ENCODE peak calls at places on chromosomes 11 and 22, in five cellular contexts. D is left ventricle myocardium inferior, F is heart right ventricle, B is heart left ventricle, Y is endodermal cell. Q is an unnamed sample. For H3K27me3, the result is how much of the 10 kb centered on the place peaks cover.

GRCh38 chr11:66546966-66547661 is 411 bp downstream of the ACTN3 start:
- DNase-seq in F (no peak), B (no peak), Y (no peak), D (no peak), Q (no peak)

GRCh38 chr11:121132211-121132976 is 31.4 kb downstream of the TECTA start:
- DNase-seq in F (no peak), B (no peak), Y (no peak), D (no peak), Q (no peak)

GRCh38 chr11:44971185-44971584 is 20.5 kb upstream of the TP53I11 start:
- DNase-seq in F (no peak), B (no peak), Y (no peak), D (no peak), Q (no peak)

GRCh38 chr11:28470180-28470579 is 362.0 kb downstream of the METTL15 start:
- DNase-seq in Y (no peak), B (no peak), D (no peak), F (no peak), Q (no peak)

GRCh38 chr22:23380230-23380573 is 199.9 kb downstream of the IGLL1 start:
- DNase-seq in D (no peak), F (no peak), Y (no peak), B (no peak), Q (no peak)

GRCh38 chr11:33634291-33634834 is 66.3 kb downstream of the C11orf91 start:
- DNase-seq in F (no peak), Y (no peak), B (no peak), D (no peak), Q (no peak)

GRCh38 chr11:87432006-87432405 is 394.3 kb downstream of the TMEM135 start:
- DNase-seq in D (no peak), Y (no peak), B (no peak), F (no peak), Q (no peak)

GRCh38 chr11:96221244-96222070 is 121.5 kb downstream of the MAML2 start:
- DNase-seq in Y (no peak), B (no peak), D (no peak), F (no peak), Q (no peak)

GRCh38 chr22:29695129-29695926 is 24.5 kb upstream of the CABP7 start:
- DNase-seq in F (no peak), Y (no peak), D (no peak), B (no peak), Q (no peak)

GRCh38 chr11:66020618-66021357 is 5.5 kb downstream of the CATSPER1 start:
- DNase-seq in F (no peak), B (no peak), D (no peak), Y (no peak), Q (peak)

GRCh38 chr22:44445307-44445680 is 52.7 kb downstream of the RTL6 start:
- DNase-seq in Y (no peak), B (no peak), F (no peak), D (no peak), Q (no peak)

GRCh38 chr11:108224908-108225786 is 2.3 kb downstream of the ATM start:
- DNase-seq in B (no peak), Y (no peak), D (no peak), F (no peak), Q (no peak)

GRCh38 chr11:58577441-58578135 is 1.3 kb upstream of the ZFP91 start:
- DNase-seq in F (peak), Y (no peak), B (peak), D (peak), Q (peak)

GRCh38 chr11:11157201-11157600 is 195.8 kb downstream of the CSNK2A3 start:
- DNase-seq in Y (peak), B (peak), D (no peak), F (peak), Q (peak)

GRCh38 chr22:35756722-35757121 is 39.0 kb downstream of the APOL5 start:
- DNase-seq in B (no peak), F (no peak), D (no peak), Y (no peak), Q (no peak)

GRCh38 chr11:15258433-15259350 is 144.0 kb downstream of the INSC start:
- DNase-seq in B (no peak), D (no peak), F (no peak), Y (no peak), Q (no peak)

GRCh38 chr22:26586556-26587325 is 3.2 kb downstream of the TPST2 start:
- DNase-seq in Y (no peak), F (no peak), B (no peak), D (peak), Q (no peak)

GRCh38 chr22:46774456-46775363 is 12.3 kb downstream of the TBC1D22A start:
- DNase-seq in D (no peak), B (no peak), Y (no peak), F (no peak), Q (no peak)

GRCh38 chr11:100220801-100221200 is 466.3 kb upstream of the ARHGAP42 start:
- DNase-seq in Y (no peak), B (no peak), F (no peak), D (no peak), Q (no peak)

GRCh38 chr11:33551051-33551450 is 149.6 kb downstream of the C11orf91 start:
- DNase-seq in D (no peak), Y (no peak), F (no peak), B (no peak), Q (no peak)

GRCh38 chr11:18395735-18396504 is 1.6 kb downstream of the LDHA start:
- DNase-seq in Y (peak), B (peak), D (peak), F (peak), Q (peak)

GRCh38 chr11:70402685-70403084 is 4.4 kb downstream of the CTTN start:
- DNase-seq in D (no peak), Y (no peak), B (no peak), F (no peak), Q (no peak)

GRCh38 chr22:20949698-20950183 is 17.3 kb upstream of the AIFM3 start:
- DNase-seq in B (no peak), D (no peak), F (no peak), Y (no peak), Q (no peak)

GRCh38 chr11:126308271-126308671 is 4.4 kb downstream of the DCPS start:
- DNase-seq in B (no peak), D (no peak), Y (no peak), F (no peak), Q (no peak)

GRCh38 chr22:46797355-46797754 is 34.9 kb downstream of the TBC1D22A start:
- DNase-seq in F (no peak), Y (peak), D (no peak), B (no peak), Q (no peak)

GRCh38 chr11:126115253-126115540 is 52.5 kb upstream of the CDON start:
- DNase-seq in F (peak), D (peak), B (peak), Y (no peak), Q (no peak)

GRCh38 chr11:46499821-46500220 is 94.0 kb downstream of the AMBRA1 start:
- DNase-seq in B (no peak), Y (peak), D (no peak), F (no peak), Q (no peak)

GRCh38 chr11:36577859-36578258 is 10.1 kb downstream of the RAG1 start:
- DNase-seq in F (no peak), B (no peak), D (no peak), Y (no peak), Q (no peak)

GRCh38 chr22:47007496-47007895 is 245.0 kb downstream of the TBC1D22A start:
- DNase-seq in F (no peak), B (no peak), D (no peak), Y (no peak), Q (no peak)

GRCh38 chr11:102155676-102156075 is 45.4 kb downstream of the YAP1 start:
- DNase-seq in B (no peak), D (no peak), Y (no peak), F (no peak), Q (no peak)

GRCh38 chr11:93196816-93197382 is 892 bp downstream of the SLC36A4 start:
- DNase-seq in D (no peak), F (no peak), B (no peak), Y (no peak), Q (no peak)

GRCh38 chr11:58513747-58514367 is 6.0 kb upstream of the OR5B21 start:
- DNase-seq in Y (peak), D (no peak), F (peak), B (no peak), Q (no peak)

DNA sequence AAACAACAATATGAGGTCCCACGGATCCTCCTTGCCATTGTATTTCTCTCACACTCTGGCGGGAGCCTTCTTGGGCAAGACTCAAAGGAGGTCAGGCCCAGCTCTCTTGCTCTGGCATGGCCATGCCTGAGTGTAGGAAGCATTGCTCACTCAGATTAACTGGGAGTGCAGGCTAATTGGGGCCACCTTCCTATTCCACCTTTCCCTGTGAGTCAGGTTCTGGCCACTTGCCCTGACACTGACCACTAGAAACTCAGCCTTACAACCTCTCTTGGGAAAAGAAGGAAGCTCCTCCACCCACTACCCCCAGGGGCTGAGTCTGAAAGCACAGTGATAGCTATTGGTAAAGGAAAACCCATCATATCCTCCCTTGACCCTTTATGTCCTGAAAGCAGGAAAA is 121.8 kb upstream of the NTM start:
- DNase-seq in F (no peak), B (no peak), D (no peak), Y (no peak), Q (no peak)
- H3K27me3 ChIP-seq in F (under half), B (under half), D (half or more), Y (under half), Q (under half)

DNA sequence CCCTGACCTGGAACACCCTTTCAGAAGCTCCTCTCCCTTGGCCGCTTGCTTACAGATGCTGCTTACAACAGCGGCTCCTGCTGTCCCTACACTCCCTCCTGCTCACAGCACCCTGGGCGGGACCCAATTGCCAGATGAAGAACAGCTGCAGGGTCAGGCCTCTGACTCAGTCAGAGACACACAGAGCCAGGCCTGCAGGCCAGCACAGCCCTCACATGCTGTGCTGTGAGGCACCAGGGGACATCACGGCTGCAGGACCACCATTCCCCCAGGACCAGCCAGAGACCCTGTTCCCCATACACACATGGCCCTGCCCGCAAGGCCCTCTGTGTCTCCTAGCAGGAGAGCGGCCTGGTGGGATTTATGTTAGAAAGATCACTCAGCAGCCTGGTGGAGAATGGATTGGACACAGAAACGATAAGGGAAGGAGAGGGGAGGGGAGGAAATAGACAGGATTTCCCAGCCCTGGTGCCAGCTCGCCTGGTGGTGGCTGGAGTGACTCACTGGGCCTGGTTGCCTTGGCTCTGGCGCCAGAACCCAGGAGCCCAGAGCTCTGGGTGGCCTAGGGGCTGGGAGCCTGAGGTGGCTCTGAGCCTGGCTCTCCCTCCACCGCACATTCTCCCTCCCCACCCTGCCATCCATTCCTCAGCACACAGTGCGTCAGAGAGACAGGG is 6.7 kb downstream of the CAPN5 start:
- DNase-seq in B (peak), D (peak), F (peak), Y (peak), Q (no peak)
- H3K27ac ChIP-seq in B (peak), D (peak), F (peak), Y (no peak), Q (peak)

GRCh38 chr11:31802609-31802989 is 8.5 kb downstream of the PAX6 start:
- DNase-seq in Y (peak), D (no peak), F (no peak), B (no peak), Q (no peak)
- H3K27me3 ChIP-seq in Y (half or more), D (half or more), F (half or more), B (half or more), Q (under half)

GRCh38 chr11:76119779-76120178 is 86.5 kb downstream of the WNT11 start:
- DNase-seq in B (no peak), Y (no peak), D (no peak), F (no peak), Q (no peak)
- H3K27ac ChIP-seq in B (peak), Y (no peak), D (peak), F (peak), Q (no peak)

GRCh38 chr11:8267831-8268529 is 4.3 kb upstream of the LMO1 start:
- DNase-seq in B (no peak), F (no peak), D (no peak), Y (peak), Q (peak)
- H3K27me3 ChIP-seq in B (half or more), F (under half), D (half or more), Y (half or more), Q (under half)

GRCh38 chr11:61922539-61922938 is 5.2 kb upstream of the RAB3IL1 start:
- DNase-seq in Y (peak), F (peak), B (peak), D (peak), Q (no peak)
- H3K27ac ChIP-seq in Y (no peak), F (peak), B (peak), D (peak), Q (peak)

GRCh38 chr11:16397355-16397754 is 41.0 kb upstream of the SOX6 start:
- DNase-seq in F (no peak), Y (no peak), B (no peak), D (no peak), Q (no peak)
- H3K27me3 ChIP-seq in F (under half), Y (under half), B (under half), D (under half), Q (under half)

DNA sequence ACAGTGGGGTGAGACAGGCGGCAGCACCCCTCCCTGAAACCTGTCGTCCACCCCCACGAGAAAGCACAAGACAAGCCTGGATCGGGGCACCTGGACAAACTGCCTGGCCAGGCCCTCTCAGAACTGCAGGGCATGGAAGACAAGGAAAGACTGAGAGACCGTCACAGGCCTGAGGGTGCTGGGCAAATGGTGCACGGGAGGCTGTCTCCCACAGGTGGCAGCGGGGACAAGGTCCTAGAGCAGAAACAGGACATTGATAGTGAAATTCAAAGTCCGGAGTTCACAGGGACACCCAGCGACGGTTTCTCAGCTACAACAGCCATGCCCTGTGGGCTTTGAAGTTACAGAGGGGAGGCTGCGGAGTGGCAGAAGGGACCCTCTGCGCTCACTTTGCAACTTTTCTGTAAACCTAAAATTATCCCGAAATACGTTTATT is 20.6 kb downstream of the DRD4 start:
- DNase-seq in F (no peak), Y (no peak), B (no peak), D (no peak), Q (peak)
- H3K27ac ChIP-seq in F (no peak), Y (no peak), B (no peak), D (no peak), Q (peak)

GRCh38 chr11:118143661-118144185 is 8.9 kb downstream of the SCN4B start:
- DNase-seq in D (no peak), F (no peak), Y (no peak), B (no peak), Q (no peak)

GRCh38 chr11:118144301-118144701 is 8.3 kb downstream of the SCN4B start:
- DNase-seq in B (peak), F (peak), D (peak), Y (no peak), Q (no peak)

GRCh38 chr11:118146554-118146953 is 6.1 kb downstream of the SCN4B start:
- DNase-seq in B (no peak), F (no peak), D (no peak), Y (no peak), Q (no peak)

GRCh38 chr11:118145285-118146227 is 7.1 kb downstream of the SCN4B start:
- DNase-seq in F (peak), D (peak), B (peak), Y (peak), Q (peak)

GRCh38 chr11:118144869-118145268 is 7.8 kb downstream of the SCN4B start:
- DNase-seq in B (no peak), F (no peak), Y (no peak), D (no peak), Q (no peak)
- H3K27me3 ChIP-seq in B (under half), F (under half), Y (half or more), D (under half), Q (under half)

GRCh38 chr11:1561955-1562354 is 10.1 kb downstream of the DUSP8 start:
- DNase-seq in B (no peak), D (no peak), F (no peak), Y (no peak), Q (no peak)
- H3K27ac ChIP-seq in B (no peak), D (no peak), F (peak), Y (no peak), Q (no peak)